ENCODE peak calls at places on chromosomes 6 and 20, in seven cellular contexts. X is ovary; C is aorta; B is endothelial cell of umbilical vein; O is hepatocyte; Q is tibial nerve; L is CD4-positive, CD25-positive, alpha-beta regulatory T cell. P is an unnamed sample.

GRCh38 chr6:132598473-132598872 is 8.9 kb upstream of the TAAR5 start:
- DNase-seq in O (peak; percentile 55), B (no peak), Q (no peak), L (no peak), X (no peak), C (no peak), P (no peak)

GRCh38 chr6:55953384-55953783 is 78.0 kb upstream of the BMP5 start:
- DNase-seq in L (no peak), C (no peak), X (no peak), Q (no peak), B (peak; percentile 51), O (peak; percentile 22), P (no peak)

GRCh38 chr20:2752631-2753455 is 47.6 kb downstream of the CPXM1 start:
- DNase-seq in O (peak; percentile 79), Q (no peak), X (peak; percentile 62), B (peak; percentile 42), C (no peak), L (peak; percentile 28), P (no peak)

GRCh38 chr20:62791301-62792181 is 4.7 kb upstream of the MRGBP start:
- DNase-seq in B (peak; percentile 94), O (peak; percentile 94), L (peak; percentile 55), X (peak; percentile 85), C (peak; percentile 82), Q (peak; percentile 81), P (peak; percentile 88)

GRCh38 chr6:138593100-138593877 is 94.0 kb upstream of the NHSL1 start:
- DNase-seq in O (peak; percentile 72), L (no peak), C (peak; percentile 60), B (peak; percentile 99), X (no peak), Q (peak; percentile 70), P (peak; percentile 83)

GRCh38 chr20:17659801-17660200 is 22.2 kb downstream of the RRBP1 start:
- DNase-seq in Q (no peak), X (no peak), C (no peak), L (no peak), B (no peak), O (no peak), P (no peak)

GRCh38 chr20:61804896-61805295 is 260.8 kb downstream of the TAF4 start:
- DNase-seq in Q (no peak), C (no peak), X (no peak), O (no peak), B (no peak), L (no peak), P (no peak)

GRCh38 chr6:133923938-133924593 is 29.0 kb upstream of the TBPL1 start:
- DNase-seq in B (peak; percentile 82), C (peak; percentile 61), X (peak; percentile 60), O (peak; percentile 82), L (peak; percentile 40), Q (peak; percentile 87), P (no peak)

GRCh38 chr20:4592316-4593148 is 129.2 kb upstream of the PRND start:
- DNase-seq in C (peak; percentile 55), O (peak; percentile 76), B (peak; percentile 48), L (peak; percentile 15), Q (no peak), X (peak; percentile 30), P (no peak)

GRCh38 chr20:58236612-58237317 is 8.3 kb upstream of the ANKRD60 start:
- DNase-seq in Q (peak; percentile 77), O (peak; percentile 79), X (peak; percentile 76), C (peak; percentile 82), B (peak; percentile 66), L (peak; percentile 72), P (peak; percentile 73)

GRCh38 chr20:58944610-58945009 is 36.4 kb upstream of the NELFCD start:
- DNase-seq in Q (no peak), C (no peak), X (no peak), L (no peak), O (peak; percentile 5), B (no peak), P (no peak)

GRCh38 chr20:10671221-10671849 is 2.5 kb downstream of the JAG1 start:
- DNase-seq in L (no peak), X (peak; percentile 85), O (peak; percentile 93), Q (peak; percentile 84), B (peak; percentile 92), C (peak; percentile 92), P (peak; percentile 91)

GRCh38 chr6:39865011-39865888 is 69.0 kb downstream of the MOCS1 start:
- DNase-seq in L (peak; percentile 2), Q (peak; percentile 87), X (peak; percentile 84), O (peak; percentile 77), B (peak; percentile 71), C (peak; percentile 87), P (peak; percentile 83)

GRCh38 chr20:4051413-4052138 is 36.2 kb upstream of the RNF24 start:
- DNase-seq in B (no peak), Q (no peak), C (no peak), L (no peak), X (no peak), O (no peak), P (no peak)

GRCh38 chr6:128271011-128271410 is 249.4 kb downstream of the PTPRK start:
- DNase-seq in L (no peak), Q (no peak), B (no peak), C (no peak), X (no peak), O (no peak), P (no peak)

GRCh38 chr20:56422131-56422823 is 10.2 kb downstream of the CASS4 start:
- DNase-seq in B (peak; percentile 93), Q (no peak), C (no peak), O (no peak), L (no peak), X (no peak), P (no peak)

GRCh38 chr6:129481706-129482105 is 228.3 kb downstream of the ARHGAP18 start:
- DNase-seq in C (no peak), O (no peak), X (no peak), Q (no peak), B (no peak), L (no peak), P (no peak)

GRCh38 chr6:9062581-9062980 is 627.2 kb upstream of the SLC35B3 start:
- DNase-seq in L (no peak), X (no peak), Q (no peak), O (no peak), C (no peak), B (no peak), P (no peak)

GRCh38 chr6:152170702-152171667 is 363.5 kb downstream of the ESR1 start:
- DNase-seq in O (peak; percentile 38), X (no peak), Q (no peak), L (peak; percentile 44), B (no peak), C (no peak), P (no peak)

GRCh38 chr6:152164957-152165356 is 357.5 kb downstream of the ESR1 start:
- DNase-seq in X (no peak), L (no peak), B (no peak), C (no peak), O (no peak), Q (no peak), P (no peak)

GRCh38 chr6:152170313-152170701 is 362.8 kb downstream of the ESR1 start:
- DNase-seq in O (no peak), Q (no peak), B (no peak), X (no peak), L (no peak), C (no peak), P (no peak)

GRCh38 chr6:152167639-152168603 is 360.4 kb downstream of the ESR1 start:
- DNase-seq in O (no peak), Q (no peak), X (no peak), C (no peak), L (no peak), B (no peak), P (no peak)

DNA sequence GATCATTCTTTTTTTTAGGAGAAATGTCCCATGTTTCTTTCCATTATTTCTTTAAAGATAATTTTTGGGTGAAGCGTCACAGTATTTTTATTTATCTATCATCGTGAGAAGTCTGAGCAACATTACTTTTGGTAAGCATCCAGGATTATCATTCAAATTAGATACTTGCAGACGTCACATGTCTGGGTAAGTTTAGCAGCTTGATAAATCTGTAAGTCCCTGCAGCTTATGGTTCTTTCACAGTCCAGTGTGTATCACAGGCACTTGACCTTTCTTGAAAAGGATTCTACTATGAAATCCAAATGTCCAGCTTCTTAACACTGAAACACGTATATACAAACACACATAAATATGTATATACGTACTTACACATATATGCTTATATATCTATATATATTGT is 359.4 kb downstream of the ESR1 start:
- DNase-seq in L (no peak), X (no peak), O (no peak), B (no peak), C (no peak), Q (no peak), P (no peak)
- H3K27ac ChIP-seq in L (no peak overlapping the region), X (no peak overlapping the region), O (no peak overlapping the region), B (no peak overlapping the region), C (no peak overlapping the region), Q (no peak overlapping the region), P (peak overlapping the region; percentile 88)

DNA sequence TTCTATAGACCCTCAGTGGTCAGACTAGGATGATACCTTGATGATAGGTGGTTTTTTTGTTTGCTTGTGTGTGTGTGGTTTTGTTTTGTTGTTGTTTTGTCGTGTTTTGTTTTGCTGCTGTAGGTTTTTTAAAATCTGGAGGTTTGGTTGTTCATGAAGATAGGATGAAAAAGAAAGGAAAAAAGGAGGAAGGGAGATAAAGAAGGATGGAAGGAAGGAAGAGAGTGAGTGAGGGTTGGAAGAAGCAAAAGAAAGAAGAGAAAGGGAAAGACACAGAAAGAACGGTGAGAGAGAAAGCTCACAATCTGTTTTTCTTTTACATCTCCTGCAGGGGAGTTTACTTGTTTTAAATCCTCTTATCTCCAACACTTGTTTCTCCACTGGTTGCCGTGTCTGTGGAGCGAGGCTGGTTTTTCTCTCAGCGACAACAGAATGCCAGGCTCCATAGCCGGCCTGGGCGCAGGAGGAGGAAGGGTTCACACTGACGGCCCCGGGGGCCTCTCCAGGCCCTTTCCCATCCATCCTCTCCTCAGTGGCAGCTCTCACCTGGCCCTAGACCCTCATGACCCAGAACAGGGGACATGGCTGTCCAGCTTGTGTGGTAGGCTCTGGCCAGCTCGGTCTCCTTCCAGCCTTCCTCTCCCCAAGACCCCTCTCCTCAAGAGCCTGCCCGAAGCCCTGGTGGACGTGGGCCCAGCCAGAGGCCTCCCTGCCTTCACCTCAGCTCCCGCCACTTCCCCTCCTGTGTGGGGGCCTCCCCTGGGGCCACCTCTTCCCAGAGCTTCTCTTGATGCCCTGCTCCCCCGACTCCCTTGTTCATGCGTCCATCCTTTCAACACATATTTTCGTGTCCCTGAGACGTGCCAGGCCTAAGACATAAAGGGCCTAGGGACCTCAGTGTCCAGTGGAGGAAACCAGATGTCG is 168.4 kb downstream of the VEGFA start:
- DNase-seq in L (no peak), Q (no peak), O (no peak), X (no peak), B (no peak), C (no peak), P (no peak)
- H3K4me3 ChIP-seq in L (no peak overlapping the region), Q (no peak overlapping the region), O (no peak overlapping the region), X (no peak overlapping the region), B (no peak overlapping the region), C (no peak overlapping the region), P (no peak overlapping the region)

GRCh38 chr6:30386166-30386565 is 41.2 kb downstream of the RPP21 start:
- DNase-seq in O (no peak), C (no peak), L (no peak), B (no peak), X (no peak), Q (no peak), P (no peak)
- H3K27ac ChIP-seq in O (no peak overlapping the region), C (no peak overlapping the region), L (no peak overlapping the region), B (no peak overlapping the region), X (no peak overlapping the region), Q (no peak overlapping the region), P (no peak overlapping the region)

GRCh38 chr20:46367234-46367633 is 39.2 kb downstream of the ELMO2 start:
- DNase-seq in B (no peak), C (no peak), Q (no peak), O (no peak), X (no peak), L (no peak), P (no peak)
- H3K4me3 ChIP-seq in B (no peak overlapping the region), C (no peak overlapping the region), Q (no peak overlapping the region), O (no peak overlapping the region), X (no peak overlapping the region), L (no peak overlapping the region), P (no peak overlapping the region)

P was measured in right atrium auricular region.